ENCODE peak calls at places on chromosomes 6 and 20, in eight cellular contexts. J is body of pancreas; F is esophagus squamous epithelium; I is PC-9; M is GM12878; H is right cardiac atrium; U is spleen; S is naive thymus-derived CD4-positive, alpha-beta T cell. E is an unnamed sample.

GRCh38 chr6:166742981-166743380 is 115.9 kb upstream of the RPS6KA2 start:
- DNase-seq in S (no peak), U (no peak), F (no peak), J (no peak), I (no peak), M (no peak), H (no peak), E (no peak)

GRCh38 chr6:11309947-11310665 is 77.6 kb upstream of the NEDD9 start:
- DNase-seq in M (no peak), H (no peak), S (no peak), F (no peak), U (no peak), J (no peak), I (no peak), E (no peak)

GRCh38 chr6:28982476-28983266 is 22.4 kb downstream of the ZNF311 start:
- DNase-seq in I (peak), M (peak), J (no peak), S (peak), U (no peak), F (no peak), H (no peak), E (peak)

GRCh38 chr6:130322673-130323268 is 43.0 kb upstream of the TMEM200A start:
- DNase-seq in J (peak), M (peak), U (no peak), F (no peak), S (peak), H (peak), I (peak), E (peak)

GRCh38 chr6:64803470-64804166 is 903.4 kb downstream of the EYS start:
- DNase-seq in F (no peak), I (no peak), S (no peak), U (peak), M (no peak), H (no peak), J (no peak), E (no peak)

GRCh38 chr6:169843991-169844390 is 92.6 kb downstream of the ERMARD start:
- DNase-seq in U (peak), F (no peak), J (no peak), H (no peak), S (no peak), M (no peak), I (no peak), E (no peak)

GRCh38 chr6:79750806-79751205 is 119.7 kb downstream of the SH3BGRL2 start:
- DNase-seq in J (no peak), U (no peak), F (no peak), M (no peak), S (no peak), I (no peak), H (no peak), E (no peak)

GRCh38 chr20:13105864-13106457 is 97.2 kb downstream of the SPTLC3 start:
- DNase-seq in U (no peak), F (no peak), M (no peak), S (peak), H (no peak), I (no peak), J (no peak), E (peak)

GRCh38 chr6:108621117-108621516 is 60.4 kb downstream of the FOXO3 start:
- DNase-seq in S (no peak), F (no peak), J (no peak), U (no peak), I (peak), H (peak), M (no peak), E (no peak)

GRCh38 chr20:62972270-62973032 is 19.9 kb downstream of the SLC17A9 start:
- DNase-seq in J (peak), H (peak), U (peak), S (peak), M (peak), I (peak), F (peak), E (peak)

GRCh38 chr6:159968295-159969203 is at the start of gene IGF2R:
- DNase-seq in H (peak), F (peak), J (peak), U (peak), S (peak), I (peak), M (no peak), E (peak)

GRCh38 chr6:137743493-137743892 is 123.6 kb upstream of the TNFAIP3 start:
- DNase-seq in M (no peak), H (no peak), I (peak), F (no peak), S (no peak), U (no peak), J (no peak), E (no peak)

GRCh38 chr6:16684896-16685554 is 76.2 kb downstream of the ATXN1 start:
- DNase-seq in H (no peak), U (no peak), J (no peak), S (no peak), F (no peak), I (no peak), M (peak), E (peak)

GRCh38 chr6:37630281-37630799 is 67.3 kb downstream of the MDGA1 start:
- DNase-seq in J (no peak), H (no peak), S (no peak), U (no peak), M (no peak), F (no peak), I (peak), E (no peak)

GRCh38 chr6:138403324-138403800 is 661 bp upstream of the HEBP2 start:
- DNase-seq in M (no peak), F (no peak), U (peak), J (peak), I (no peak), S (peak), H (peak), E (peak)

GRCh38 chr20:61322151-61322860 is 70.2 kb downstream of the CDH4 start:
- DNase-seq in I (no peak), M (no peak), F (no peak), J (no peak), H (no peak), S (no peak), U (peak), E (no peak)

GRCh38 chr20:21100590-21101452 is 5.3 kb downstream of the LINC00237 start:
- DNase-seq in F (no peak), J (no peak), I (no peak), M (no peak), H (peak), U (peak), S (no peak), E (peak)

GRCh38 chr6:6678185-6678671 is 89.7 kb downstream of the LY86 start:
- DNase-seq in U (no peak), M (no peak), F (no peak), J (no peak), H (no peak), S (no peak), I (peak), E (no peak)

GRCh38 chr6:150720774-150721233 is 121.1 kb downstream of the PLEKHG1 start:
- DNase-seq in M (peak), J (no peak), S (no peak), U (no peak), I (peak), F (no peak), H (no peak), E (no peak)

GRCh38 chr6:108902389-108902792 is 54.2 kb downstream of the ARMC2 start:
- DNase-seq in I (no peak), U (no peak), M (no peak), S (no peak), F (no peak), J (no peak), H (no peak), E (peak)

GRCh38 chr20:12306107-12306506 is 388.4 kb downstream of the BTBD3 start:
- DNase-seq in H (no peak), M (no peak), J (no peak), S (no peak), U (no peak), I (no peak), F (no peak), E (no peak)

GRCh38 chr6:36116480-36116879 is 13.8 kb upstream of the MAPK13 start:
- DNase-seq in M (no peak), J (no peak), I (no peak), U (no peak), F (no peak), H (no peak), S (no peak), E (no peak)

GRCh38 chr6:79762370-79762769 is 131.2 kb downstream of the SH3BGRL2 start:
- DNase-seq in F (no peak), H (no peak), I (no peak), M (no peak), S (no peak), U (no peak), J (no peak), E (no peak)

GRCh38 chr6:34527751-34528670 is 28.1 kb downstream of the SPDEF start:
- DNase-seq in F (no peak), I (no peak), M (no peak), U (peak), H (peak), J (no peak), S (peak), E (no peak)

GRCh38 chr6:7997311-7997710 is 66.9 kb downstream of the BLOC1S5 start:
- DNase-seq in H (no peak), S (no peak), F (no peak), U (no peak), J (no peak), M (no peak), I (no peak), E (no peak)

GRCh38 chr6:84554069-84554468 is 210.3 kb downstream of the TBX18 start:
- DNase-seq in F (no peak), M (no peak), I (no peak), J (no peak), H (no peak), S (no peak), U (no peak), E (no peak)

DNA sequence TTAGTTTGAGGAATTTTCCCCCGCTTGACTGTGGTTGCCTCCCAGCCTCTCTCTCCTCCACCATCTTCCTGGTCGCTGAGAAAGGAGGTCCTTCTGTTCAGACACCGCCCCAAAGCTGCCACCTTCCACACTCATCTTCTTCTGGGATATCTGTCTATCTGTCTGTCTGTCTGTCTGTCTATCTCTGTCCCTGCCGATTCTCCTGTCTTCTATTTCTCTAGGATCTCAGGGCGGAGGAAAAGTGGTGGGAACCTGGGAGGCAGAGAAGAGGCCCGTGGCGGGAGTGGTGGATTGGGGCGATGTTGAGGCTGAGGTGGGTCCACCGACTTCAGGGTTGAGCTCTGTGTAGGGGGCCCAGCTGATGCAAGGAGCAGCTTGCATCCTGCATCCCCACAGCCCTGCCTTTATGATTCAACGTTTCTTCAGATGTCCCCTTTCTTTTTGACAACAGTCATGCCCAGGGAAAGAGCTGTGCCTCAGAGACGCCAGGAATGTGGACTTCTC is 196.9 kb upstream of the ZNF184 start:
- DNase-seq in I (no peak), F (no peak), U (no peak), M (no peak), J (no peak), H (no peak), S (peak), E (no peak)
- H3K27ac ChIP-seq in I (peak), F (no peak), U (no peak), M (peak), J (no peak), H (no peak), S (no peak), E (no peak)

GRCh38 chr6:132368916-132369481 is 32.3 kb downstream of the MOXD1 start:
- DNase-seq in M (no peak), J (no peak), U (no peak), S (no peak), I (no peak), H (no peak), F (no peak), E (no peak)
- H3K4me3 ChIP-seq in M (no peak), J (no peak), U (no peak), S (no peak), I (no peak), H (no peak), F (no peak), E (no peak)

GRCh38 chr20:47397652-47398301 is 41.3 kb upstream of the ZMYND8 start:
- DNase-seq in F (no peak), H (no peak), I (no peak), J (no peak), M (no peak), S (no peak), U (no peak), E (no peak)
- H3K27ac ChIP-seq in F (no peak), H (no peak), I (no peak), J (peak), M (no peak), S (no peak), U (no peak), E (no peak)

DNA sequence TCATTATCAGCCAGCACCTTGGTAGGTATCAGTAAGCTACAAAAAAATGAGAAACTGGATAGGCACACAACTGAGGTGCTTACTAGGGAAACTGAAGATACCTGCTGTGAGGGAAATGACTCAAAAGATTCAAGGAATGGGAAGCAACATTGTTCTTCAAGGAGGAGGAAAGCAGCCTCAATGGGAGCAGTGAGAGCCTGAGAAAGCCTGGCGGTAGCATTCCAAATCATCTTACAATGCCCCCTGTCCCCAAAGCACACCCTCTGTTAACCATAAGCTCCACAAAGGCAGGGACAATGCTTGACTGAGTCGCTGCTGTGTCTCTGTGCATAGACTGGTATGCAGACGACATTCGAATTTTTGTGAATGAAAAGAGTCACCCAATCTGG is 10.6 kb downstream of the PKHD1 start:
- DNase-seq in M (no peak), S (no peak), H (no peak), J (no peak), F (no peak), I (no peak), U (no peak), E (no peak)
- H3K4me3 ChIP-seq in M (no peak), S (no peak), H (no peak), J (no peak), F (no peak), I (no peak), U (no peak), E (no peak)

GRCh38 chr20:4303136-4303535 is 287.8 kb upstream of the RNF24 start:
- DNase-seq in U (no peak), S (no peak), M (no peak), F (no peak), H (no peak), J (no peak), I (no peak), E (no peak)
- H3K27ac ChIP-seq in U (no peak), S (no peak), M (no peak), F (no peak), H (no peak), J (no peak), I (no peak), E (no peak)

GRCh38 chr6:30450908-30451818 is 38.1 kb upstream of the HLA-E start:
- DNase-seq in H (peak), J (no peak), U (peak), F (no peak), S (peak), I (no peak), M (peak), E (peak)
- H3K4me3 ChIP-seq in H (no peak), J (no peak), U (no peak), F (peak), S (peak), I (no peak), M (no peak), E (peak)

GRCh38 chr20:23086931-23087411 is 847 bp upstream of the CD93 start:
- DNase-seq in F (no peak), J (no peak), H (peak), S (no peak), I (no peak), U (peak), M (no peak), E (no peak)
- H3K27ac ChIP-seq in F (peak), J (peak), H (peak), S (no peak), I (no peak), U (peak), M (peak), E (no peak)